ENCODE peak calls at places on chromosomes 16 and 17, in six cellular contexts. One of them, this sample, is unnamed.

GRCh38 chr16:1433756-1434155 is 2.9 kb downstream of the PERCC1 start:
- DNase-seq in AG09319: no peak
- DNase-seq in Caco-2: no peak
- DNase-seq in upper lobe of right lung: no peak
- DNase-seq in DND-41: no peak
- DNase-seq in CD8-positive, alpha-beta T cell: no peak
- DNase-seq in this sample: no peak

GRCh38 chr17:57890857-57891232 is 41.0 kb upstream of the MRPS23 start:
- DNase-seq in AG09319: no peak
- DNase-seq in Caco-2: no peak
- DNase-seq in upper lobe of right lung: no peak
- DNase-seq in DND-41: no peak
- DNase-seq in CD8-positive, alpha-beta T cell: no peak
- DNase-seq in this sample: no peak

GRCh38 chr16:47392114-47392513 is 68.7 kb downstream of the ITFG1 start:
- DNase-seq in AG09319: no peak
- DNase-seq in Caco-2: no peak
- DNase-seq in upper lobe of right lung: no peak
- DNase-seq in DND-41: peak; percentile 56
- DNase-seq in CD8-positive, alpha-beta T cell: no peak
- DNase-seq in this sample: peak; percentile 31

GRCh38 chr17:32626371-32626770 is 139.6 kb downstream of the CDK5R1 start:
- DNase-seq in AG09319: no peak
- DNase-seq in Caco-2: no peak
- DNase-seq in upper lobe of right lung: no peak
- DNase-seq in DND-41: no peak
- DNase-seq in CD8-positive, alpha-beta T cell: no peak
- DNase-seq in this sample: no peak

GRCh38 chr17:82371333-82372062 is at the start of gene UTS2R:
- DNase-seq in AG09319: no peak
- DNase-seq in Caco-2: no peak
- DNase-seq in upper lobe of right lung: no peak
- DNase-seq in DND-41: no peak
- DNase-seq in CD8-positive, alpha-beta T cell: no peak
- DNase-seq in this sample: no peak

GRCh38 chr16:11621920-11622651 is 35.4 kb upstream of the LITAF start:
- DNase-seq in AG09319: no peak
- DNase-seq in Caco-2: no peak
- DNase-seq in upper lobe of right lung: peak; percentile 74
- DNase-seq in DND-41: peak; percentile 73
- DNase-seq in CD8-positive, alpha-beta T cell: peak; percentile 90
- DNase-seq in this sample: peak; percentile 40

GRCh38 chr16:80806957-80807356 is 2.6 kb upstream of the CDYL2 start:
- DNase-seq in AG09319: no peak
- DNase-seq in Caco-2: no peak
- DNase-seq in upper lobe of right lung: no peak
- DNase-seq in DND-41: no peak
- DNase-seq in CD8-positive, alpha-beta T cell: peak; percentile 51
- DNase-seq in this sample: no peak

GRCh38 chr16:64864232-64864803 is 257.5 kb downstream of the CDH11 start:
- DNase-seq in AG09319: peak; percentile 23
- DNase-seq in Caco-2: no peak
- DNase-seq in upper lobe of right lung: no peak
- DNase-seq in DND-41: no peak
- DNase-seq in CD8-positive, alpha-beta T cell: no peak
- DNase-seq in this sample: no peak

GRCh38 chr16:66403531-66404145 is 23.5 kb upstream of the BEAN1 start:
- DNase-seq in AG09319: no peak
- DNase-seq in Caco-2: no peak
- DNase-seq in upper lobe of right lung: no peak
- DNase-seq in DND-41: no peak
- DNase-seq in CD8-positive, alpha-beta T cell: no peak
- DNase-seq in this sample: no peak

GRCh38 chr16:66402166-66402565 is 24.9 kb upstream of the BEAN1 start:
- DNase-seq in AG09319: no peak
- DNase-seq in Caco-2: no peak
- DNase-seq in upper lobe of right lung: no peak
- DNase-seq in DND-41: no peak
- DNase-seq in CD8-positive, alpha-beta T cell: no peak
- DNase-seq in this sample: no peak

GRCh38 chr16:66402591-66403230 is 24.4 kb upstream of the BEAN1 start:
- DNase-seq in AG09319: no peak
- DNase-seq in Caco-2: no peak
- DNase-seq in upper lobe of right lung: no peak
- DNase-seq in DND-41: no peak
- DNase-seq in CD8-positive, alpha-beta T cell: no peak
- DNase-seq in this sample: no peak

GRCh38 chr16:66406534-66407368 is 20.3 kb upstream of the BEAN1 start:
- DNase-seq in AG09319: no peak
- DNase-seq in Caco-2: peak; percentile 88
- DNase-seq in upper lobe of right lung: peak; percentile 89
- DNase-seq in DND-41: peak; percentile 85
- DNase-seq in CD8-positive, alpha-beta T cell: peak; percentile 97
- DNase-seq in this sample: peak; percentile 92

DNA sequence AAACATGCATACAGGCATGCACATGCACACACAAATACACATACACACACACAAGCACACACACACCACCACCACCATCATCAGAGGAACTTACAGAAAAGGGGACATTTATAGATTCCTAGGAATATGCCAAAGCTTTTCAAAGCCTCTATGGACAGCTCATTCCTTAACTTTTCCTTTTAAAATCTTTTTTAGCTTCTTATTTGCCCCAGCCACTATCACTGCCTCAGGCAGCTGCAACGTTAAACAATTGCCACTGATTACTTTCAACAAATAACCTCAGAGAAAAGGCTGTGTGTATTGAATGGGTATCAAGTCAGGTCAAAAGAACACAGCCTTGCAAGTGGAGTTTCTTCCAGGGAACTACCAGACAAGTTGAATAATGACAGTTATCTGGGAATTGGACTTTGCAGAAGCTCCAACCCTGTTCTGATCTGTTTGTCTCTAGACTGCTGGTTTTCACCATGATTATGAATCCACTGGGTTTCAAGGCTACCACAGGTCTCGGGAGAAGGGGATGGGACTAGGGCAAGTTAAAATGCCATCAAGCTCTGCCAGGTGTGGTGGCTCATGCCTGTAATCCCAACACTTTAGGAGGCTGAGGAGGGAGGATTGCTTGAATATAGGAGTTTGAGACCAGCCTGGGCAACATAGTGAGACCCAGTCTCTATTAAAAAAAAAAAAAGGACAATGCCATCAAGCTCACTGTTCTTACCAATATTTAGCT is 21.9 kb upstream of the BEAN1 start:
- DNase-seq in AG09319: no peak
- DNase-seq in Caco-2: no peak
- DNase-seq in upper lobe of right lung: no peak
- DNase-seq in DND-41: no peak
- DNase-seq in CD8-positive, alpha-beta T cell: no peak
- DNase-seq in this sample: no peak
- TF ChIP-seq CTCF in AG09319: no peak
- TF ChIP-seq CTCF in Caco-2: no peak
- TF ChIP-seq CTCF in upper lobe of right lung: no peak
- TF ChIP-seq CTCF in DND-41: no peak
- TF ChIP-seq CTCF in CD8-positive, alpha-beta T cell: no peak
- TF ChIP-seq CTCF in this sample: no peak

DNA sequence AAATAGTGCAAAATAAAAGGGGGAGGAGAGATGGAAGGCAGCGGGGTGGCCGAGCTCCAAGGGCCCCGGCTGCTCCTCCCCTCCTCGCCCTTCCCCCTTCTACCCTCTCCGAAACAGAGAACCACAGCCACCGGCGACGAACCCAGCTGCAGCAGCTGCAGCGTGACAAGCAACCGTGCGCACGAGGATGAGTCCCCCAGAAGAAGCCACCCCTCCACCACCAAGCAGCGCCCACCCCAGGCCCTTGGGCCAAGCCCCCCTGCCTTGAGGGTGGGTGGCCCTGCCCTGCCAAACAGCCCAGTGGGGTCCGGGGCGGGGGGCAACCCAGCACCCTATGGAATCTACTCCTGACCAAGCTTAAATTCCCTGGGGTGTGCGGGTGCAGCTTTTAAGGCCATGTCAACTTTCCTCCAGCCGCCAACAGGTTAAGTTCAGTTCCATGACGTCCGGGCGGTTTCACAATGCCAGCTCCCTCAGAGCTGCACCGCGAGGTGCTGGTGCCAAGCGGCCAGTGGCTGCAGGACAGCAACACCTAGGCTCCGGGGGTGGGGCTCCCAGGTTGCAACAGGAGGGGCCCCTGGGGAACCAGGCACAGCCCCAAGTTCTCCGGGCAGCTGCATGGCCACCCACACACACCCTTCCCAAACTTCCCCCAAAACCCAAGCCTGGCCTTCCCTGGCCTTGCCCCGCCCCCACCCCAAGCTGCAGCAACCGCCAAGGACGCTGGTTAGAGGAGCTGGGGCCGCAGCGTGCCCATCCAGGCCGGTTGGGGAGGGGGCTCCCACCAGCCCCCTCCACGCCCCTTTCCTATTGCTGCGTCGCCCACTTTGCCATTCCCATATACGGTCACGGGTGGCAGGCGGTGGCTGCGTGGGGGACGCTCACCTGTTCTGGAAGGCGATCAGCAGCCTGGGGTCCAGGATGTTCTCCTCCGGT is 2.0 kb downstream of the CBX4 start:
- DNase-seq in AG09319: no peak
- DNase-seq in Caco-2: peak; percentile 62
- DNase-seq in upper lobe of right lung: peak; percentile 95
- DNase-seq in DND-41: peak; percentile 96
- DNase-seq in CD8-positive, alpha-beta T cell: peak; percentile 62
- DNase-seq in this sample: peak; percentile 86
- TF ChIP-seq CTCF in AG09319: peak; percentile 5
- TF ChIP-seq CTCF in Caco-2: no peak
- TF ChIP-seq CTCF in upper lobe of right lung: peak; percentile 19
- TF ChIP-seq CTCF in DND-41: no peak
- TF ChIP-seq CTCF in CD8-positive, alpha-beta T cell: no peak
- TF ChIP-seq CTCF in this sample: no peak

GRCh38 chr16:19548144-19548543 is 7.4 kb upstream of the VPS35L start:
- DNase-seq in AG09319: no peak
- DNase-seq in Caco-2: no peak
- DNase-seq in upper lobe of right lung: no peak
- DNase-seq in DND-41: no peak
- DNase-seq in CD8-positive, alpha-beta T cell: no peak
- DNase-seq in this sample: no peak
- TF ChIP-seq CTCF in AG09319: no peak
- TF ChIP-seq CTCF in Caco-2: no peak
- TF ChIP-seq CTCF in upper lobe of right lung: no peak
- TF ChIP-seq CTCF in DND-41: no peak
- TF ChIP-seq CTCF in CD8-positive, alpha-beta T cell: no peak
- TF ChIP-seq CTCF in this sample: no peak

GRCh38 chr17:73657473-73658116 is 13.3 kb upstream of the SDK2 start:
- DNase-seq in AG09319: no peak
- DNase-seq in Caco-2: peak; percentile 76
- DNase-seq in upper lobe of right lung: peak; percentile 77
- DNase-seq in DND-41: no peak
- DNase-seq in CD8-positive, alpha-beta T cell: peak; percentile 64
- DNase-seq in this sample: no peak
- TF ChIP-seq CTCF in AG09319: peak; percentile 41
- TF ChIP-seq CTCF in Caco-2: peak; percentile 68
- TF ChIP-seq CTCF in upper lobe of right lung: peak; percentile 57
- TF ChIP-seq CTCF in DND-41: no peak
- TF ChIP-seq CTCF in CD8-positive, alpha-beta T cell: no peak
- TF ChIP-seq CTCF in this sample: no peak

GRCh38 chr16:72840591-72841381 is 207.1 kb downstream of the ZFHX3 start:
- DNase-seq in AG09319: no peak
- DNase-seq in Caco-2: no peak
- DNase-seq in upper lobe of right lung: no peak
- DNase-seq in DND-41: no peak
- DNase-seq in CD8-positive, alpha-beta T cell: no peak
- DNase-seq in this sample: peak; percentile 32
- TF ChIP-seq CTCF in AG09319: no peak
- TF ChIP-seq CTCF in Caco-2: no peak
- TF ChIP-seq CTCF in upper lobe of right lung: no peak
- TF ChIP-seq CTCF in DND-41: no peak
- TF ChIP-seq CTCF in CD8-positive, alpha-beta T cell: no peak
- TF ChIP-seq CTCF in this sample: no peak

DNA sequence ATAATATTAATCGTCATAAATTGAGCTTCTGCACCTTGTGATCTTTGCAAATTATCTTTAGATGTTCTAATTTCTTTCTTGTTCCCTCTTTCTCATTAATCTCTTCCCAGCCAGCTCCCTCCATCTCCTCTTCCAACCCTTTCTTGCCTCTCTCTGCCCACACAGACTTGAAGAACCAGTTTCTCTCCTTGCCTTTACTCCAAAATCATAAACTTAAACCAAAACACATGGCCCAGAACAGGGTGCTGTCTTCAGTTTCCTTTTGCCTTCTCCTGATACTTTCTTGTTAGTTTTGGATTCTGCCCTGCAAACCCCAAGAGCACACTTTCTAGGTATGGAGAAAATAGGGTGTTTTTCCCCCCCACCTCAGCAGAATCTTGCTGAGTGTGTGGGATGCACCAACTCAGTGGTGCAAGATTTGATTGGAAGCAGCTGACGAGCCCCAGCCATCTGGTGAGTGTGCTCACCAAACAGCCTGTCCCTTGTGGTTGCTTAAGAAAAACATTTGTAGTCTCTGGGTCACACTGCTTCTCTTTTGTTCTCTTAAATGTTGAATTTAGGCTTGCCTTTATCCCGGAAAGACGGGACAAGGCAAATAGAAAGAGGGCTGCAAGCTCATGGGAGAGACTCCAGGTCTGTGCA is 175.8 kb upstream of the MAF start:
- DNase-seq in AG09319: no peak
- DNase-seq in Caco-2: no peak
- DNase-seq in upper lobe of right lung: no peak
- DNase-seq in DND-41: no peak
- DNase-seq in CD8-positive, alpha-beta T cell: no peak
- DNase-seq in this sample: no peak
- TF ChIP-seq CTCF in AG09319: peak; percentile 5
- TF ChIP-seq CTCF in Caco-2: no peak
- TF ChIP-seq CTCF in upper lobe of right lung: peak; percentile 20
- TF ChIP-seq CTCF in DND-41: no peak
- TF ChIP-seq CTCF in CD8-positive, alpha-beta T cell: no peak
- TF ChIP-seq CTCF in this sample: no peak

This sample was measured in GM20000.